ENCODE peak calls at places on chromosomes 3 and 15, in nine cellular contexts. B is sigmoid colon; I is lower leg skin; M is activated CD8-positive, alpha-beta T cell treated with anti-CD3 and anti-CD28 coated beads for 36 hours; C is fibroblast of the aortic adventitia; X is Caco-2; W is tibial artery; H is left lung; Q is hepatocyte. R is an unnamed sample.

GRCh38 chr15:89396723-89397652 is 62.4 kb upstream of the POLG start:
- DNase-seq in I (no peak), M (no peak), C (no peak), Q (no peak), B (no peak), W (no peak), H (no peak), X (no peak), R (no peak)

GRCh38 chr3:53234841-53235232 is 21.0 kb downstream of the TKT start:
- DNase-seq in B (no peak), Q (no peak), W (no peak), I (no peak), M (no peak), X (no peak), H (no peak), C (no peak), R (no peak)

GRCh38 chr3:194640829-194641228 is 7.6 kb upstream of the TMEM44 start:
- DNase-seq in M (peak; percentile 61), H (no peak), C (peak; percentile 17), X (no peak), B (no peak), W (no peak), Q (no peak), I (no peak), R (no peak)

GRCh38 chr3:82743196-82743595 is 981.8 kb upstream of the GBE1 start:
- DNase-seq in M (no peak), I (no peak), W (no peak), C (no peak), Q (no peak), X (no peak), H (no peak), B (no peak), R (no peak)

GRCh38 chr3:27729748-27730611 is 7.9 kb upstream of the EOMES start:
- DNase-seq in H (no peak), I (no peak), Q (no peak), X (no peak), M (peak; percentile 56), B (peak; percentile 63), C (no peak), W (no peak), R (no peak)

GRCh38 chr15:61938249-61938648 is 122.0 kb downstream of the VPS13C start:
- DNase-seq in W (no peak), H (no peak), Q (no peak), M (no peak), C (no peak), I (no peak), X (no peak), B (no peak), R (no peak)

GRCh38 chr3:186669378-186670084 is 3.7 kb downstream of the HRG start:
- DNase-seq in X (no peak), H (no peak), M (peak; percentile 4), I (no peak), Q (no peak), W (no peak), C (no peak), B (no peak), R (no peak)

GRCh38 chr15:64634576-64635485 is 140.6 kb downstream of the RBPMS2 start:
- DNase-seq in H (no peak), X (peak; percentile 80), C (no peak), I (no peak), W (no peak), M (peak; percentile 77), Q (peak; percentile 50), B (no peak), R (no peak)

GRCh38 chr3:84601303-84601702 is 357.5 kb upstream of the CADM2 start:
- DNase-seq in H (no peak), W (no peak), I (no peak), Q (no peak), B (no peak), M (no peak), X (no peak), C (no peak), R (no peak)

GRCh38 chr3:123377173-123377740 is 71.6 kb downstream of the ADCY5 start:
- DNase-seq in X (peak; percentile 7), C (no peak), M (no peak), H (no peak), I (no peak), Q (no peak), W (peak; percentile 33), B (peak; percentile 61), R (no peak)

GRCh38 chr3:146781059-146781458 is 175.9 kb upstream of the PLSCR5 start:
- DNase-seq in C (peak; percentile 27), X (no peak), Q (no peak), B (no peak), I (no peak), H (no peak), M (no peak), W (no peak), R (peak; percentile 77)

GRCh38 chr3:70823622-70824021 is 511.2 kb upstream of the MDFIC2 start:
- DNase-seq in B (no peak), M (no peak), W (no peak), C (no peak), Q (no peak), I (no peak), H (no peak), X (no peak), R (no peak)

GRCh38 chr3:78244136-78244535 is 1204.2 kb downstream of the ROBO2 start:
- DNase-seq in W (no peak), H (no peak), X (no peak), C (no peak), I (no peak), Q (no peak), B (no peak), M (no peak), R (no peak)

GRCh38 chr3:124084398-124084881 is 92.5 kb upstream of the ROPN1 start:
- DNase-seq in I (no peak), H (no peak), M (no peak), C (no peak), Q (peak; percentile 28), W (no peak), X (no peak), B (no peak), R (no peak)

GRCh38 chr15:45378149-45378912 is at the start of gene GATM:
- DNase-seq in Q (peak; percentile 91), X (no peak), I (peak; percentile 61), C (peak; percentile 77), B (peak; percentile 94), H (peak; percentile 62), W (peak; percentile 93), M (peak; percentile 59), R (peak; percentile 87)

GRCh38 chr3:71578045-71578730 is 5.3 kb downstream of the FOXP1 start:
- DNase-seq in B (no peak), M (no peak), I (no peak), H (no peak), Q (no peak), C (peak; percentile 35), W (no peak), X (no peak), R (no peak)

GRCh38 chr3:141338881-141339280 is 29.4 kb upstream of the ZBTB38 start:
- DNase-seq in X (no peak), I (no peak), Q (no peak), W (no peak), H (no peak), B (no peak), C (no peak), M (no peak), R (no peak)

GRCh38 chr3:34183581-34184313 is 385.3 kb downstream of the PDCD6IP start:
- DNase-seq in W (no peak), I (no peak), B (no peak), M (no peak), Q (no peak), C (no peak), X (no peak), H (no peak), R (no peak)

GRCh38 chr3:172646439-172647015 is 64.3 kb downstream of the NCEH1 start:
- DNase-seq in X (no peak), W (no peak), I (no peak), M (no peak), H (no peak), B (no peak), Q (peak; percentile 20), C (peak; percentile 89), R (no peak)

GRCh38 chr15:55775316-55775715 is 32.4 kb upstream of the PRTG start:
- DNase-seq in I (no peak), X (peak; percentile 73), Q (peak; percentile 39), C (no peak), B (no peak), W (no peak), M (no peak), H (no peak), R (no peak)

GRCh38 chr3:52835766-52836470 is 1.1 kb upstream of the MUSTN1 start:
- DNase-seq in C (no peak), W (no peak), Q (no peak), X (no peak), B (no peak), I (no peak), H (no peak), M (no peak), R (no peak)

GRCh38 chr15:71802770-71803169 is 7.6 kb upstream of the NR2E3 start:
- DNase-seq in H (no peak), C (no peak), I (no peak), Q (no peak), W (no peak), M (peak; percentile 62), B (no peak), X (no peak), R (no peak)
- TF ChIP-seq CTCF in H (peak; percentile 10), C (peak; percentile 30), I (no peak), Q (peak; percentile 27), W (no peak), M (peak; percentile 62), B (no peak), X (no peak), R (peak; percentile 10)

GRCh38 chr3:57911588-57911987 is 96.6 kb upstream of the FLNB start:
- DNase-seq in M (no peak), C (no peak), W (no peak), Q (no peak), H (no peak), I (no peak), X (no peak), B (no peak), R (no peak)

GRCh38 chr3:57910988-57911387 is 97.2 kb upstream of the FLNB start:
- DNase-seq in X (no peak), H (no peak), W (no peak), B (no peak), Q (no peak), C (peak; percentile 18), I (no peak), M (peak; percentile 53), R (no peak)
- TF ChIP-seq CTCF in X (peak; percentile 22), H (no peak), W (peak; percentile 14), B (no peak), Q (peak; percentile 22), C (peak; percentile 32), I (no peak), M (peak; percentile 39), R (no peak)

GRCh38 chr3:57826286-57826951 is 70.3 kb downstream of the SLMAP start:
- DNase-seq in X (no peak), H (no peak), B (no peak), M (no peak), W (no peak), Q (no peak), C (peak; percentile 48), I (no peak), R (no peak)
- TF ChIP-seq CTCF in X (no peak), H (no peak), B (no peak), M (no peak), W (no peak), Q (peak; percentile 38), C (peak; percentile 32), I (no peak), R (peak; percentile 29)

DNA sequence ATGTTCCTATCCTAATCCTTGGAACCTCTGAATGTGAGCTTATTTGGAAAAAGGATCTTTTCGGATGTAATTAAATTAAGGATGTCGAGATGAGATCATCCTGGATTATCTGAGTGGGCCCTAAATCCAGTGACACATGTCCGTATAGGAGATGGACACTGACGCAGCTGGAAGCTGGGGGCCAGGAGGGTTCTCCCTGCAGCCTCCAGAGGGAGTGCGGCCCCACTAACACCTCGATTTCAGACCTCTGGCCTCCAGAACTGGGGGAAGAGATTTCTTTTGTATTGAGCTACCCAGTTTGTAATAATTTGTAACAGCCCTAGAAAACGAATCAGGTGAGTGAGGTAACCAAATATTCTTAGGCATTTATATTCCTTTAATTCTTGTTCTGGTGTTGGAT is 2.5 kb downstream of the DNAJB8 start:
- DNase-seq in W (no peak), H (no peak), B (no peak), X (no peak), M (no peak), Q (no peak), I (no peak), C (no peak), R (no peak)
- TF ChIP-seq CTCF in W (no peak), H (no peak), B (no peak), X (no peak), M (no peak), Q (no peak), I (no peak), C (no peak), R (no peak)